ENCODE peak calls at places on chromosomes 3 and 15, in seven cellular contexts. Z is stomach; M is CD4-positive, alpha-beta T cell; E is lower lobe of right lung; K is AG09319; X is Peyer's patch; Y is AG10803. G is an unnamed sample.

GRCh38 chr15:32717290-32718081 is at the start of gene GREM1:
- DNase-seq in K (peak), M (no peak), E (no peak), X (peak), Y (peak), Z (no peak), G (peak)

GRCh38 chr15:52148409-52148808 is 35.8 kb upstream of the BCL2L10 start:
- DNase-seq in Z (no peak), M (no peak), X (peak), E (no peak), Y (no peak), K (no peak), G (no peak)

GRCh38 chr15:26971303-26972018 is 480 bp downstream of the GABRG3 start:
- DNase-seq in M (no peak), X (no peak), Y (no peak), K (no peak), E (no peak), Z (no peak), G (peak)

GRCh38 chr3:184016820-184017671 is 638 bp downstream of the ABCC5 start:
- DNase-seq in X (peak), K (no peak), Z (peak), E (peak), Y (peak), M (no peak), G (peak)

GRCh38 chr3:152517517-152517916 is 248.8 kb downstream of the MBNL1 start:
- DNase-seq in Y (no peak), K (no peak), M (no peak), Z (no peak), X (no peak), E (no peak), G (no peak)

GRCh38 chr3:48634661-48635221 is 520 bp downstream of the SLC26A6 start:
- DNase-seq in M (peak), Z (peak), X (peak), K (peak), Y (peak), E (peak), G (peak)

GRCh38 chr3:20741381-20741780 is 555.4 kb upstream of the SGO1 start:
- DNase-seq in Y (peak), X (no peak), M (no peak), E (no peak), Z (no peak), K (no peak), G (no peak)

GRCh38 chr3:114758828-114759709 is 388.0 kb downstream of the ZBTB20 start:
- DNase-seq in E (no peak), K (peak), Z (no peak), M (no peak), Y (peak), X (no peak), G (no peak)

GRCh38 chr15:80694624-80695098 is 449 bp upstream of the ABHD17C start:
- DNase-seq in Z (no peak), M (no peak), Y (peak), K (no peak), E (peak), X (peak), G (peak)

GRCh38 chr3:68007621-68008226 is 353.3 kb upstream of the SUCLG2 start:
- DNase-seq in Y (no peak), Z (no peak), X (no peak), K (no peak), E (no peak), M (peak), G (peak)

GRCh38 chr3:157868168-157868567 is 238.1 kb downstream of the SHOX2 start:
- DNase-seq in M (no peak), E (no peak), Z (no peak), Y (peak), X (no peak), K (peak), G (no peak)

GRCh38 chr3:42501321-42501680 is 1.1 kb upstream of the VIPR1 start:
- DNase-seq in Z (peak), X (peak), E (no peak), Y (no peak), K (no peak), M (no peak), G (peak)

GRCh38 chr15:40323953-40324937 is 753 bp downstream of the INAFM2 start:
- DNase-seq in M (no peak), E (peak), Z (no peak), K (no peak), Y (no peak), X (no peak), G (peak)

GRCh38 chr3:195756935-195757302 is 36.1 kb downstream of the MUC20 start:
- DNase-seq in X (no peak), Z (no peak), Y (no peak), M (no peak), K (no peak), E (no peak), G (no peak)

GRCh38 chr3:114383875-114384557 is 90.2 kb downstream of the TIGIT start:
- DNase-seq in X (peak), Y (peak), Z (peak), K (peak), E (peak), M (peak), G (peak)

GRCh38 chr3:127768346-127769008 is 53.8 kb downstream of the MGLL start:
- DNase-seq in X (no peak), E (no peak), K (peak), Y (peak), Z (no peak), M (no peak), G (no peak)

GRCh38 chr3:42700366-42701288 is 2.0 kb downstream of the HHATL start:
- DNase-seq in Y (no peak), E (peak), Z (peak), K (no peak), X (peak), M (no peak), G (no peak)

GRCh38 chr3:197269024-197269423 is 29.4 kb downstream of the DLG1 start:
- DNase-seq in Z (no peak), Y (no peak), M (no peak), E (no peak), X (no peak), K (no peak), G (no peak)

GRCh38 chr15:40232625-40233070 is 6.2 kb upstream of the PAK6 start:
- DNase-seq in Z (no peak), E (no peak), Y (no peak), K (no peak), M (no peak), X (peak), G (no peak)

GRCh38 chr3:132781922-132782321 is 59.7 kb upstream of the NPHP3 start:
- DNase-seq in K (no peak), X (no peak), Z (no peak), E (no peak), Y (no peak), M (no peak), G (no peak)

GRCh38 chr3:31133541-31133940 is 239.1 kb upstream of the GADL1 start:
- DNase-seq in K (no peak), Y (no peak), E (no peak), M (no peak), Z (no peak), X (no peak), G (no peak)

GRCh38 chr3:127137113-127137512 is 55.8 kb upstream of the PRR23E start:
- DNase-seq in M (no peak), X (no peak), E (no peak), K (no peak), Z (peak), Y (no peak), G (no peak)

GRCh38 chr15:52294881-52295420 is 653 bp downstream of the MYO5C start:
- DNase-seq in X (no peak), Y (no peak), M (no peak), E (no peak), Z (no peak), K (no peak), G (no peak)

GRCh38 chr3:41848745-41849574 is 112.9 kb downstream of the ULK4 start:
- DNase-seq in Y (no peak), E (no peak), M (no peak), K (no peak), X (no peak), Z (no peak), G (no peak)

GRCh38 chr3:146899171-146899570 is 294.0 kb upstream of the PLSCR5 start:
- DNase-seq in X (no peak), E (no peak), K (no peak), Y (no peak), M (no peak), Z (no peak), G (no peak)

GRCh38 chr3:131831608-131832007 is 203.2 kb downstream of the CPNE4 start:
- DNase-seq in E (no peak), K (no peak), Y (no peak), X (no peak), Z (no peak), M (no peak), G (no peak)

GRCh38 chr15:101276501-101277037 is 716 bp downstream of the SELENOS start:
- DNase-seq in X (no peak), M (no peak), K (no peak), Y (peak), Z (no peak), E (no peak), G (no peak)

GRCh38 chr3:53489401-53490130 is 4.8 kb upstream of the CACNA1D start:
- DNase-seq in E (no peak), Y (no peak), K (no peak), Z (no peak), X (no peak), M (no peak), G (no peak)

GRCh38 chr15:87576486-87577176 is 679.9 kb downstream of the NTRK3 start:
- DNase-seq in K (no peak), Z (no peak), M (no peak), Y (no peak), X (no peak), E (no peak), G (no peak)

GRCh38 chr3:190722181-190722905 is 140.2 kb downstream of the GMNC start:
- DNase-seq in Z (no peak), M (no peak), K (no peak), E (no peak), X (no peak), Y (peak), G (no peak)

GRCh38 chr3:141255864-141256263 is 24.2 kb downstream of the PXYLP1 start:
- DNase-seq in Z (no peak), X (no peak), Y (peak), M (no peak), K (no peak), E (no peak), G (no peak)
- TF ChIP-seq CTCF in Z (peak), X (peak), Y (peak), M (peak), K (no peak), E (peak), G (peak)

DNA sequence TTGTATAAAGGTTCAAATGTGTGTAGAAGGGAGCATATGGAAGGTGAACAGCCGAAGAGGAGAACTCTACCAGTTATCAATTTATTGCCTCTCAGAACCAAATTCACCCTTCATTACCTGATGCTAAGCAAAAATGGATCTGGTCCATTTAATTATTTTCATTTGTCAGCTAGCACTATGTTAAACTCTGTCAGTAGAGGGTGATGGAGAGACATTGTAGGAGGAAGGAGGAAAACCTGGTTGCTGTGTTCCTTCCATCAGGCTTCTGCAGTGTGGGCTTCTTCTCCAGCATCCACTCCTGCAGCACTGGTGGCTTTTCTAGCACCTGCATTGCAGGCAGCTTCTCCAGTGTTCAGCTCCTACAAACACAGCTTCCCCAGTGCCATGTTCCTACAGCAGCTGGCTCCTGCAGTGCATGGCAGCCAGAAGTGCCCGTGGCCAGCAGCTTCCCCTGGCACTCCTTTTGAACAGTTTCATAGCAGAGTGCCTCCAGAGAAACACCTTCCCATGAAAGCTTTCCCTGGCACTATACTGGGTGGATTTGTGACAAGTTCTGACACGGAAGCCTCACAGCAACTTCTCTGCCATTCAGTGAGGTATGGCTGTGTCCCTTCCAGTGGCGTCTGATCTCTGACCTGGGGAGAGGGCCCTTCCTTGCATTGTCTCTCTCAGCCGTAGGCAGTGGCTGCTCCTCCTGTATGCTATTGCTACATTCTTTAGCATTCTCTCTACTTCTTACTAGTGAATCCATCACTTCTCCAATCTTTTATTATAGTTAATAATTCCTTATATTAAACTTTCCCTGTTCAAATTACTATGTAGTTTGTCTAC is 14.6 kb upstream of the IL17RD start:
- DNase-seq in Y (no peak), Z (no peak), E (no peak), M (no peak), K (no peak), X (no peak), G (no peak)
- TF ChIP-seq CTCF in Y (peak), Z (no peak), E (no peak), M (peak), K (peak), X (peak), G (no peak)

DNA sequence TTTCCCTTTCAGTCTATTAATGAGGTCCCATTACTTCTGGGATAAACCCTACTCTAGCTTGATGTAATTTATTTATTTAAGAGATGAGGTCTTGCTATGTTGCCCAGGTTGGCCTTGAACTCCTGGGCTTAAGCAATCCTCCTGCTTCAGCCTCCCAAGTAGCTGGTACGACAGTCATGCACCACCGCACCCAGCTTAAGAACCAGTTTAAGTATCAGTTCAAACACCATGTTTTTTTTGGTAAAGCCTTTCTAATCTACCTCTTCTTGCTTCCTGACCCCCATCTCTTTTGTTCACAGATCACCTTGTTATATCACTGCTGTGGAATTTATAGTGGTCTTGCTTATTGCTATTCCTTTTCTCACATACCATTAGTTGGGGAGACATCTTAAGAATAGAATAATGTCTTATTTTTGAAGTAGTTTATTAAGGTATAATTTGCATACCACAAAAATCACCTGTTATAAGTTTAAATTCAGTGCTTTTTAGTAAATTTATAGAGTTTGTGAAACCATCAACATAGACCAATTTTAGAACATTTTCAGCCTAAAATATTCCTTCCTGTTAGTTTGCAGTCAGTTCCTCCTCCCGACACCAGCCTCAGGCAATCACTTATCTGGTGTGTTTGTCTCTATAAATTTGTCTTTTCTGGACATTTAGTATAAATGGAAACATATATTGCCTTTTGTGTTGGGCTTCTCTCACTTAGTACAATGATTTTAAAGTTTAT is 257.9 kb downstream of the PDCD6IP start:
- DNase-seq in E (no peak), M (no peak), X (no peak), K (no peak), Y (no peak), Z (no peak), G (no peak)
- TF ChIP-seq CTCF in E (no peak), M (no peak), X (no peak), K (no peak), Y (no peak), Z (no peak), G (no peak)

GRCh38 chr15:61871926-61872522 is 188.2 kb downstream of the VPS13C start:
- DNase-seq in X (no peak), M (no peak), Z (no peak), K (no peak), Y (peak), E (no peak), G (no peak)
- TF ChIP-seq CTCF in X (peak), M (peak), Z (peak), K (peak), Y (peak), E (peak), G (peak)

GRCh38 chr3:111926266-111926676 is 52.6 kb upstream of the ABHD10 start:
- DNase-seq in Y (no peak), K (no peak), E (no peak), Z (no peak), X (no peak), M (no peak), G (no peak)
- TF ChIP-seq CTCF in Y (no peak), K (no peak), E (no peak), Z (no peak), X (no peak), M (no peak), G (no peak)

GRCh38 chr3:123262868-123263267 is 61.1 kb downstream of the SEC22A start:
- DNase-seq in X (no peak), Y (no peak), Z (no peak), M (no peak), E (no peak), K (no peak), G (no peak)

GRCh38 chr3:123272547-123272946 is 70.8 kb downstream of the SEC22A start:
- DNase-seq in K (no peak), Z (no peak), E (no peak), Y (peak), X (no peak), M (no peak), G (no peak)

GRCh38 chr3:123271466-123272159 is 69.9 kb downstream of the SEC22A start:
- DNase-seq in Y (no peak), X (no peak), Z (no peak), E (no peak), K (no peak), M (no peak), G (no peak)

GRCh38 chr3:123270818-123271217 is 69.1 kb downstream of the SEC22A start:
- DNase-seq in M (no peak), X (no peak), Z (no peak), E (no peak), K (no peak), Y (no peak), G (no peak)

DNA sequence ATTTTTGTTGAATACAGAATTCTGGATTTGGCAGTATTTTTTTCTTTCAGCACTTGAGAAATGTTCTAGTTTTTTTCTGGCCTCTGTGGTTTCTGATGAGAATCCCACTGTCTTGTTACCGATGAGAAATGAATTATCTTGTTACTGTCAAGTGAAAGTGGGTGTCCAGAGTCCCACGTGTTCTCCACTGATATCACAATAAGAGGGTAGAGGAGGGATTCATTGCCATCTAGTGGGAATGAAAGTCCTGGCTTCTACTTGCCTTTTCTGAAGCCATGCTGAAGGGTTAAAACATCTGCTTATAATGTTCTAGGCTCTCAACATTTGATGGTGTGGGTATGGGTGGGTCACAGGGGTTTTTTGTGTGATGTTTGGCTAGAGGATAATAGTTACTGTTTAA is 66.1 kb downstream of the SEC22A start:
- DNase-seq in K (no peak), Y (no peak), E (no peak), Z (no peak), M (no peak), X (no peak), G (no peak)
- TF ChIP-seq CTCF in K (no peak), Y (peak), E (no peak), Z (no peak), M (no peak), X (no peak), G (no peak)

GRCh38 chr3:52153389-52154096 is 680 bp downstream of the POC1A start:
- DNase-seq in Y (peak), Z (no peak), X (no peak), M (no peak), E (peak), K (no peak), G (no peak)
- TF ChIP-seq CTCF in Y (no peak), Z (no peak), X (no peak), M (no peak), E (no peak), K (no peak), G (no peak)